ENCODE peak calls at places on chromosome 18, in eight cellular contexts. G is Right ventricle myocardium superior, I is ureter, D is SK-N-DZ, V is SHP77, Y is DND-41, A is thyroid gland, P is H54. E is an unnamed sample.
A peak's percentile ranks its signal among the peaks of the same experiment; 100 is the strongest.

GRCh38 chr18:49081511-49082146 is 130.9 kb upstream of the SMAD7 start:
- DNase-seq in G (no peak), I (no peak), D (no peak), V (no peak), Y (no peak), A (no peak), P (no peak), E (no peak)

GRCh38 chr18:4093676-4094075 is 361.4 kb downstream of the DLGAP1 start:
- DNase-seq in G (no peak), I (no peak), D (no peak), V (no peak), Y (no peak), A (no peak), P (no peak), E (no peak)

GRCh38 chr18:65352183-65352582 is 398.6 kb upstream of the CDH7 start:
- DNase-seq in G (no peak), I (no peak), D (no peak), V (peak; percentile 78), Y (no peak), A (no peak), P (no peak), E (no peak)

GRCh38 chr18:39846277-39846676 is 2108.8 kb upstream of the PIK3C3 start:
- DNase-seq in G (peak; percentile 69), I (no peak), D (no peak), V (no peak), Y (no peak), A (no peak), P (no peak), E (no peak)

GRCh38 chr18:42446195-42446594 is 491.2 kb downstream of the PIK3C3 start:
- DNase-seq in G (no peak), I (no peak), D (no peak), V (no peak), Y (no peak), A (no peak), P (no peak), E (no peak)

GRCh38 chr18:73563345-73563744 is 584.3 kb downstream of the FBXO15 start:
- DNase-seq in G (no peak), I (no peak), D (no peak), V (no peak), Y (no peak), A (no peak), P (no peak), E (no peak)

GRCh38 chr18:21084511-21085078 is 27.0 kb downstream of the ROCK1 start:
- DNase-seq in G (no peak), I (no peak), D (no peak), V (no peak), Y (no peak), A (no peak), P (no peak), E (no peak)

GRCh38 chr18:78920436-78921138 is 59.0 kb upstream of the SALL3 start:
- DNase-seq in G (no peak), I (no peak), D (no peak), V (no peak), Y (no peak), A (no peak), P (no peak), E (no peak)

GRCh38 chr18:70110678-70111077 is 94.8 kb downstream of the RTTN start:
- DNase-seq in G (no peak), I (no peak), D (no peak), V (no peak), Y (no peak), A (no peak), P (no peak), E (no peak)

GRCh38 chr18:23887035-23887434 is 127.5 kb upstream of the TTC39C start:
- DNase-seq in G (no peak), I (no peak), D (no peak), V (peak; percentile 45), Y (no peak), A (no peak), P (no peak), E (no peak)

GRCh38 chr18:41845563-41845962 is 109.5 kb upstream of the PIK3C3 start:
- DNase-seq in G (no peak), I (no peak), D (no peak), V (no peak), Y (no peak), A (no peak), P (no peak), E (no peak)

GRCh38 chr18:1037766-1038165 is 133.1 kb downstream of the ADCYAP1 start:
- DNase-seq in G (no peak), I (no peak), D (no peak), V (no peak), Y (no peak), A (no peak), P (no peak), E (no peak)